ENCODE peak calls at places on chromosomes 2 and 18, in seven cellular contexts. J is AG09319, O is left ventricle myocardium inferior, X is cortex of kidney, H is cardiac fibroblast, U is ELF-1, C is fibroblast of the conjunctiva. F is an unnamed sample.

GRCh38 chr2:406876-407275 is 119.0 kb upstream of the ALKAL2 start:
- DNase-seq in J (no peak), O (no peak), X (no peak), H (no peak), U (no peak), C (no peak), F (no peak)

GRCh38 chr2:157606534-157606933 is 22.1 kb downstream of the ACVR1C start:
- DNase-seq in J (no peak), O (no peak), X (no peak), H (no peak), U (no peak), C (no peak), F (no peak)

GRCh38 chr2:9021563-9022211 is 18.2 kb upstream of the MBOAT2 start:
- DNase-seq in J (no peak), O (no peak), X (no peak), H (no peak), U (no peak), C (no peak), F (no peak)

GRCh38 chr2:219765236-219765635 is 137.8 kb downstream of the SLC4A3 start:
- DNase-seq in J (no peak), O (no peak), X (no peak), H (peak; percentile 4), U (no peak), C (no peak), F (no peak)

GRCh38 chr2:20106746-20107145 is 55.3 kb upstream of the LAPTM4A start:
- DNase-seq in J (no peak), O (peak; percentile 42), X (no peak), H (peak; percentile 39), U (peak; percentile 82), C (no peak), F (no peak)

GRCh38 chr2:118721817-118722551 is 125.5 kb downstream of the EN1 start:
- DNase-seq in J (no peak), O (no peak), X (no peak), H (no peak), U (no peak), C (no peak), F (peak; percentile 57)

GRCh38 chr2:28676153-28676835 is 75.3 kb upstream of the PPP1CB start:
- DNase-seq in J (no peak), O (no peak), X (no peak), H (no peak), U (no peak), C (no peak), F (no peak)

GRCh38 chr18:3265564-3266033 is 3.7 kb downstream of the MYL12B start:
- DNase-seq in J (no peak), O (no peak), X (no peak), H (no peak), U (peak; percentile 66), C (no peak), F (no peak)

GRCh38 chr2:152336103-152336853 is 1.3 kb downstream of the FMNL2 start:
- DNase-seq in J (no peak), O (peak; percentile 73), X (no peak), H (peak; percentile 53), U (peak; percentile 73), C (peak; percentile 29), F (no peak)

GRCh38 chr18:51448949-51449348 is 251.5 kb upstream of the MEX3C start:
- DNase-seq in J (no peak), O (no peak), X (no peak), H (no peak), U (no peak), C (no peak), F (no peak)

GRCh38 chr18:21662591-21662990 is 42.0 kb downstream of the ABHD3 start:
- DNase-seq in J (no peak), O (no peak), X (no peak), H (no peak), U (no peak), C (no peak), F (no peak)

GRCh38 chr18:70319185-70319584 is 30.3 kb downstream of the SOCS6 start:
- DNase-seq in J (no peak), O (no peak), X (no peak), H (no peak), U (no peak), C (no peak), F (no peak)

GRCh38 chr2:88500691-88501090 is 48.2 kb upstream of the FOXI3 start:
- DNase-seq in J (no peak), O (no peak), X (no peak), H (no peak), U (no peak), C (no peak), F (peak; percentile 73)

GRCh38 chr18:66495844-66496243 is 108.0 kb downstream of the CDH19 start:
- DNase-seq in J (no peak), O (peak; percentile 33), X (no peak), H (peak; percentile 60), U (peak; percentile 74), C (no peak), F (peak; percentile 14)

GRCh38 chr18:41906528-41907256 is 48.3 kb upstream of the PIK3C3 start:
- DNase-seq in J (no peak), O (no peak), X (no peak), H (peak; percentile 71), U (peak; percentile 9), C (peak; percentile 24), F (no peak)

GRCh38 chr18:66560092-66560491 is 43.8 kb downstream of the CDH19 start:
- DNase-seq in J (no peak), O (no peak), X (no peak), H (peak; percentile 52), U (no peak), C (peak; percentile 2), F (no peak)

GRCh38 chr2:45210466-45211195 is 201.4 kb upstream of the SIX2 start:
- DNase-seq in J (peak; percentile 40), O (no peak), X (no peak), H (peak; percentile 30), U (no peak), C (peak; percentile 13), F (no peak)

GRCh38 chr2:189698020-189698887 is 23.8 kb downstream of the ANKAR start:
- DNase-seq in J (peak; percentile 19), O (no peak), X (no peak), H (peak; percentile 73), U (peak; percentile 58), C (no peak), F (no peak)

GRCh38 chr2:63124209-63124608 is 73.6 kb downstream of the OTX1 start:
- DNase-seq in J (no peak), O (no peak), X (no peak), H (no peak), U (no peak), C (no peak), F (peak; percentile 59)

GRCh38 chr2:116719841-116720240 is 1094.7 kb upstream of the DDX18 start:
- DNase-seq in J (no peak), O (no peak), X (no peak), H (peak; percentile 24), U (no peak), C (peak; percentile 9), F (peak; percentile 12)

GRCh38 chr2:69683170-69683971 is 39.8 kb upstream of the AAK1 start:
- DNase-seq in J (peak; percentile 24), O (no peak), X (no peak), H (peak; percentile 87), U (no peak), C (peak; percentile 13), F (no peak)

GRCh38 chr2:67394734-67395133 is 2.4 kb upstream of the ETAA1 start:
- DNase-seq in J (no peak), O (no peak), X (no peak), H (peak; percentile 79), U (no peak), C (peak; percentile 16), F (no peak)

GRCh38 chr2:25378731-25379490 is 37.2 kb upstream of the DNMT3A start:
- DNase-seq in J (no peak), O (no peak), X (no peak), H (peak; percentile 3), U (no peak), C (no peak), F (no peak)

GRCh38 chr2:237996041-237996593 is 29.3 kb downstream of the UBE2F start:
- DNase-seq in J (peak; percentile 53), O (no peak), X (no peak), H (peak; percentile 68), U (no peak), C (peak; percentile 17), F (no peak)

GRCh38 chr2:16900405-16901025 is 234.9 kb upstream of the CYRIA start:
- DNase-seq in J (no peak), O (no peak), X (no peak), H (no peak), U (peak; percentile 43), C (no peak), F (no peak)

GRCh38 chr2:241492174-241492565 is 16.2 kb downstream of the STK25 start:
- DNase-seq in J (no peak), O (no peak), X (no peak), H (no peak), U (no peak), C (no peak), F (no peak)

GRCh38 chr2:148218326-148219075 is 197.6 kb downstream of the MBD5 start:
- DNase-seq in J (no peak), O (no peak), X (no peak), H (peak; percentile 18), U (no peak), C (no peak), F (no peak)

GRCh38 chr2:68193774-68194372 is 36.2 kb downstream of the PNO1 start:
- DNase-seq in J (no peak), O (no peak), X (no peak), H (peak; percentile 73), U (no peak), C (peak; percentile 37), F (no peak)

GRCh38 chr2:51290725-51291124 is 258.8 kb upstream of the NRXN1 start:
- DNase-seq in J (no peak), O (no peak), X (no peak), H (peak; percentile 65), U (no peak), C (no peak), F (no peak)

GRCh38 chr2:71471276-71471675 is 17.9 kb downstream of the DYSF start:
- DNase-seq in J (no peak), O (no peak), X (no peak), H (peak; percentile 81), U (no peak), C (no peak), F (no peak)

GRCh38 chr2:9010866-9011265 is 7.4 kb upstream of the MBOAT2 start:
- DNase-seq in J (peak; percentile 47), O (no peak), X (no peak), H (peak; percentile 77), U (no peak), C (peak; percentile 67), F (no peak)

GRCh38 chr2:105373344-105373781 is 25.5 kb downstream of the FHL2 start:
- DNase-seq in J (no peak), O (peak; percentile 69), X (no peak), H (peak; percentile 42), U (no peak), C (no peak), F (no peak)

GRCh38 chr18:5490753-5491240 is 53.0 kb downstream of the EPB41L3 start:
- DNase-seq in J (no peak), O (no peak), X (no peak), H (no peak), U (no peak), C (no peak), F (no peak)

F was measured in epithelial cell of prostate.